ENCODE peak calls at places on chromosomes 2 and 18, in seven cellular contexts. Q is DMS153; C is anterior cingulate cortex; T is activated naive CD8-positive, alpha-beta T cell treated with anti-CD3 and anti-CD28 coated beads for 36 hours; I is central memory CD4-positive, alpha-beta T cell; G is WTC11; H is pancreas. N is an unnamed sample.

GRCh38 chr18:36284671-36285295 is 12.7 kb upstream of the FHOD3 start:
- DNase-seq in G (peak), C (no peak), I (peak), T (peak), Q (peak), H (no peak), N (peak)

GRCh38 chr18:26460449-26461091 is 87.8 kb downstream of the KCTD1 start:
- DNase-seq in T (no peak), G (no peak), Q (peak), H (no peak), I (no peak), C (no peak), N (no peak)

GRCh38 chr18:463442-464310 is 36.8 kb downstream of the COLEC12 start:
- DNase-seq in Q (no peak), T (no peak), C (no peak), G (no peak), H (no peak), I (no peak), N (no peak)

GRCh38 chr2:31729442-31730092 is 148.8 kb upstream of the SRD5A2 start:
- DNase-seq in I (no peak), T (no peak), G (no peak), C (no peak), H (no peak), Q (peak), N (no peak)

GRCh38 chr2:67514515-67514914 is 117.4 kb downstream of the ETAA1 start:
- DNase-seq in I (no peak), H (no peak), C (no peak), T (no peak), G (no peak), Q (no peak), N (no peak)

GRCh38 chr18:23998811-23999210 is 15.7 kb upstream of the TTC39C start:
- DNase-seq in T (no peak), Q (peak), H (no peak), G (no peak), C (no peak), I (no peak), N (no peak)

GRCh38 chr2:71995067-71995665 is 152.5 kb downstream of the CYP26B1 start:
- DNase-seq in H (no peak), G (no peak), T (no peak), I (no peak), Q (peak), C (no peak), N (no peak)

GRCh38 chr2:226031078-226031937 is 631.8 kb downstream of the NYAP2 start:
- DNase-seq in I (no peak), C (peak), T (peak), G (peak), H (peak), Q (peak), N (peak)

GRCh38 chr2:219881851-219882250 is 254.4 kb downstream of the SLC4A3 start:
- DNase-seq in G (no peak), C (no peak), Q (no peak), I (no peak), T (no peak), H (no peak), N (no peak)

GRCh38 chr2:241673797-241674725 is 12.6 kb downstream of the DTYMK start:
- DNase-seq in I (no peak), T (no peak), G (peak), H (no peak), C (peak), Q (no peak), N (no peak)